ENCODE peak calls at places on chromosomes 7 and 10, in six cellular contexts. U is H1, M is A549, N is uterus, D is sigmoid colon, L is prostate gland. O is an unnamed sample.

GRCh38 chr7:135888740-135889139 is 88.4 kb downstream of the MTPN start:
- DNase-seq in N (no peak), L (no peak), D (no peak), U (no peak), M (no peak), O (no peak)

GRCh38 chr10:104642001-104642270 is 846 bp downstream of the SORCS3 start:
- DNase-seq in L (no peak), N (no peak), U (no peak), M (no peak), D (no peak), O (no peak)

GRCh38 chr7:90298145-90299038 is 22.7 kb downstream of the FAM237B start:
- DNase-seq in N (no peak), M (peak), D (no peak), U (no peak), L (no peak), O (no peak)

GRCh38 chr10:123007558-123008378 is 827 bp downstream of the IKZF5 start:
- DNase-seq in U (no peak), L (peak), N (peak), D (peak), M (peak), O (peak)

GRCh38 chr7:155665957-155666287 is 21.5 kb downstream of the RBM33 start:
- DNase-seq in M (peak), U (no peak), N (no peak), D (no peak), L (no peak), O (no peak)

GRCh38 chr7:41810258-41810576 is 107.3 kb upstream of the INHBA start:
- DNase-seq in M (no peak), N (no peak), D (no peak), U (no peak), L (no peak), O (no peak)

GRCh38 chr10:24485299-24485698 is 238.4 kb downstream of the ARHGAP21 start:
- DNase-seq in U (no peak), L (no peak), N (no peak), D (no peak), M (no peak), O (no peak)

GRCh38 chr7:107860981-107861652 is 29.9 kb upstream of the DLD start:
- DNase-seq in D (no peak), M (no peak), N (no peak), U (no peak), L (no peak), O (no peak)

GRCh38 chr7:63039882-63040281 is 958.8 kb upstream of the ZNF722 start:
- DNase-seq in D (no peak), L (no peak), N (no peak), U (no peak), M (no peak), O (no peak)

GRCh38 chr10:110618206-110618605 is 25.9 kb upstream of the RBM20 start:
- DNase-seq in D (no peak), U (no peak), N (no peak), M (no peak), L (no peak), O (no peak)

GRCh38 chr10:87054373-87055295 is 34.5 kb downstream of the FAM25A start:
- DNase-seq in N (no peak), L (no peak), M (no peak), U (no peak), D (no peak), O (no peak)

GRCh38 chr10:36388162-36388561 is 737.2 kb upstream of the ANKRD30A start:
- DNase-seq in M (no peak), D (no peak), U (no peak), N (no peak), L (no peak), O (no peak)

GRCh38 chr10:71033396-71033980 is 145.1 kb upstream of the PCBD1 start:
- DNase-seq in L (no peak), D (peak), N (no peak), U (no peak), M (no peak), O (no peak)

GRCh38 chr10:72184156-72184555 is 31.7 kb upstream of the ANAPC16 start:
- DNase-seq in D (no peak), U (no peak), M (no peak), N (no peak), L (no peak), O (no peak)

GRCh38 chr10:3563298-3563697 is 221.7 kb downstream of the KLF6 start:
- DNase-seq in N (no peak), L (no peak), U (no peak), D (no peak), M (no peak), O (no peak)

GRCh38 chr7:16034353-16034752 is 347.9 kb upstream of the MEOX2 start:
- DNase-seq in L (no peak), N (no peak), D (no peak), U (no peak), M (no peak), O (no peak)

GRCh38 chr10:128868481-128868880 is 598.6 kb upstream of the MGMT start:
- DNase-seq in L (peak), M (no peak), D (no peak), U (peak), N (no peak), O (no peak)

GRCh38 chr7:30206466-30206865 is 71.7 kb downstream of the MTURN start:
- DNase-seq in U (no peak), N (no peak), D (no peak), L (no peak), M (peak), O (no peak)

GRCh38 chr7:74203157-74203556 is 6.6 kb upstream of the LAT2 start:
- DNase-seq in M (peak), U (no peak), N (no peak), D (peak), L (peak), O (peak)

GRCh38 chr7:132251327-132251659 is 325.0 kb downstream of the PLXNA4 start:
- DNase-seq in U (no peak), M (peak), N (no peak), L (peak), D (peak), O (peak)

GRCh38 chr7:94374231-94374630 is 20.5 kb upstream of the COL1A2 start:
- DNase-seq in M (no peak), L (no peak), U (no peak), N (peak), D (peak), O (peak)

GRCh38 chr7:140586517-140586916 is 54.1 kb downstream of the DENND2A start:
- DNase-seq in L (no peak), N (no peak), M (no peak), U (no peak), D (no peak), O (no peak)

GRCh38 chr7:29146082-29146706 is at the start of gene CPVL:
- DNase-seq in N (peak), U (peak), D (peak), L (peak), M (no peak), O (peak)

GRCh38 chr10:72692897-72693598 is 1.1 kb downstream of the MCU start:
- DNase-seq in L (no peak), U (peak), M (no peak), D (no peak), N (no peak), O (peak)

DNA sequence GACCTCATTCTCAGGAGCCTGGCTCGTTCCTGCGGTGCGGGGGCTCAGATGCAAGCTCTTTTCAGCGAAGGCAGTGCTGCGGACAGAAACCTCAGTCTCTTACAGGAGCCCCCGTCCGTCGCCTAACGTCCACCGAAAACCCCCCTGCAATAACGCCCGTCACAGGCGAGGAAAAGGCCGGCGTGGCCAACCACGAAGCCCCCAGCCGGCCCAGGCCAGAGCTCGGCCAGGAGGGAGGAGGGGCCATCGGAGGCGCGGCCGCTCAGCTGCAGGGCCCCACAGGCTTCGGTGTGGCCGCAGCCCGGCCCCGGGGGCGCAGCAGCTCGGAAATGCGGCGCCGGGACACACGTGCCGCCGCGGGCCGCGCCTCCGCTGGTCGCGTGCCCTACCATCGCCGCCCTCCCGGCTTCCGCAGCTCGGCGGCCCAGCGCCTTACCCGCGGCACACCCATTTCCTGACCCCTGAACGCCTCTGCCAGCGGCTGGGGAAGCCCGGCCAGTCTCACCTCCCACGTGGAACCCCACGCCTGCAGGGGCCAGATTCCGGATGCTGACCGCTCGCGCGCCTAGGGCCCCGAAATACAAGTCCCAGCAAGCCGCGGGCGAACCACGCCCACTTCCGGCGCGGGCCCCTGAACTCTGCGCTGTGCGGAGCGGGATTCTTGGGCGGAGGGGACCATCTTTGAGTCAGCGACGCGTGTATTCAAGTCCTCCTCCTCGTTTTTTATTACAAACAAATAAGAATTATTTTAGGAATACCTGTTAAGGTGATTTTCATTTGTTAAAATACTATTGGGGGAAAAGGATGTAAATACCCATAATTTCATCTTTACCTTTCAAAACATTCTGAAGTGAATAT is at the start of gene ZNF239:
- DNase-seq in U (peak), L (peak), D (peak), M (peak), N (peak), O (peak)
- H3K4me3 ChIP-seq in U (peak), L (peak), D (peak), M (peak), N (peak), O (peak)

DNA sequence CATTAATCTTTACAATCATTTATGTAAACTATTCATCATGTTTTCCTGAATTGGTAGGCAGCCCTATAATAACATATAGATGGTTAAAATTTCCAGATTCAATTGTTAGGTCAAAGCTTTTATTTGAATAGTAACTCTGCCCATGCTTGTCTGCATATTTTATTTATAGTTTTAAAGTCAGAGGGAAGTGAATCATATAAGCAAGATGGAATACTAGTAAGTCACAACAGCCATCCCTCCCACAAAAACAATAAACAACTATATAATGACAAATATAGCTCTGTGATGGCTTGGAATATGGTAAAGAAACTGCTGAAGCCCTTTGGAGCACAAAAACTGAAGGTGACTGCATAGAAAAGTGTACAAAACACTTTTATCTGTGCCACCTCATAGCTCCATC is 156.3 kb upstream of the TMEM106B start:
- DNase-seq in D (no peak), M (no peak), N (no peak), U (no peak), L (no peak), O (no peak)
- TF ChIP-seq POLR2A in D (no peak), M (no peak), N (no peak), U (no peak), L (no peak), O (no peak)

GRCh38 chr7:12524794-12525386 is 45.6 kb upstream of the SCIN start:
- DNase-seq in M (peak), N (no peak), L (no peak), D (no peak), U (no peak), O (no peak)

GRCh38 chr7:12519682-12520009 is 50.9 kb upstream of the SCIN start:
- DNase-seq in U (no peak), M (no peak), D (no peak), L (no peak), N (no peak), O (no peak)

GRCh38 chr7:12517451-12517850 is 53.1 kb upstream of the SCIN start:
- DNase-seq in D (no peak), L (no peak), N (no peak), U (no peak), M (no peak), O (no peak)

GRCh38 chr7:12518920-12519681 is 51.4 kb upstream of the SCIN start:
- DNase-seq in D (no peak), N (no peak), M (peak), L (no peak), U (peak), O (no peak)
- H3K4me3 ChIP-seq in D (no peak), N (no peak), M (no peak), L (no peak), U (no peak), O (no peak)

DNA sequence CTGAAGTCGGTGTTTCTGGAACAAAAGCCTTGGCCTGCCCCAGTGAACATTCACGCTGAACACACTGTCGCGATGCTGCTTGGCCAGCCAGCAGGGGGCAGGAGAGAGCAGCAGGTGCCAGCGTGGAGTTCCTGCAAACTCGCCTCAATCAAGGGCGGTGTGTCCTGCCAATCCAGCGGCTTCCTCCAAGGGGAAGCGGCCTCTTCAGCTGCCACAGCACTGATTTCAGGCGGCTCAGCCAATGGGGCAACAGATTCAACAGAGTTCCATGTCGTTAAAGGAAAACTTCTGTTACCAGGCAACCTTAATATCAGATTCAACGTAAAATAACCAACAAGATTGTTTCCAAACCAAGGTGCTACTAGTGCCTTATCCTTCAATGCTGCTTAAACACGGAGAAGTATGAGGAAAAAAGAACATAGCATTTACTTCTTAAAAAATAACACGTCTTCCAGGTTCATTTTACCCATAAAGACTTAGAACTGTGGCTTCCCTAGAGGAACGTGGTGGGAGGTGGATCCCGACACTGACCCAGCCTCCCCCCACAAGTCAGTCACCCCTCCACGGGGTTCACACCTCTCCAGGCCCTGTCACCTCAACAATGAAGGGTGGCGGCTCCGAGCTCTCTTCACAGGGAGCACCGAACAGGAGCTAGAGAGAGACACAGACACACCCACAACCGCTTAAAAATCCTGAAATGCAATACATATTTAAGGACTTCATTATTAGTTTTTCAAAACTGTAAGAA is 178.2 kb downstream of the DIP2C start:
- DNase-seq in N (peak), U (peak), D (peak), L (peak), M (peak), O (peak)
- TF ChIP-seq POLR2A in N (peak), U (no peak), D (no peak), L (no peak), M (no peak), O (no peak)

DNA sequence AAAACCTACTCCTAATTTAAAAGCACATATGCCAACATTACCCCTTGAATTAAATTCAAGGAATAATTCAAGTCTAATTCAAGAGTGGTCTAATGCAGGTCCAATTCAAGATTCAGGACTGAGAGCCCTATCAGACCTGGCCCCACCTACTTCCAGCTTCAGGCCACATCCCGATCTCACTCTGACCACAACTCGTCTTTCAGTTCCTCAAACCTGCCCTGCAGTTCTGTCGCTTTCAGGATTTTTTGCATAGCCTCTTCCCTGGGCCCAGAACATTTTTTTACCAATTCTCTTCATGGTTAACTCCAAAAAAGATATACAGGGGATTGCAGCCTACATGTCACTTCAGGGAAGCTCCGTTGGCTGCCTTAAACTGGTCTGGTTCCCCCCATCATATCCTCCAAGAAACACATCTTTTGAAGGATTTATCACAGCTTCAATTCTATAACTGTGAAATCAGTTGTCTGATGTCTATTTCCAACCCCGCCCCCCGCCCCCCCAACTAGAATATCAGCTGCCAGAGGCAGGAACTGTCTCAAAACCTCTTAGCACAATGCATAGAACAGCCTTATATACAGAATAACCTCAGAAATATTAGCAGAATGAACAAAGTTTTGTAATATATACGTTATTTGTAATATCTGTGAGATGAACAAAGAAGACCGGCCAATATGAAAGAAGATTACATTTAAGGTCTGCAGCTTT is 20.8 kb downstream of the CCDC6 start:
- DNase-seq in U (no peak), N (no peak), D (no peak), M (no peak), L (no peak), O (no peak)
- H3K4me3 ChIP-seq in U (no peak), N (no peak), D (no peak), M (no peak), L (no peak), O (no peak)

GRCh38 chr7:43179393-43179792 is 66.9 kb downstream of the HECW1 start:
- DNase-seq in D (no peak), U (no peak), L (no peak), N (no peak), M (no peak), O (no peak)
- TF ChIP-seq POLR2A in D (no peak), U (no peak), L (no peak), N (no peak), M (no peak), O (no peak)

DNA sequence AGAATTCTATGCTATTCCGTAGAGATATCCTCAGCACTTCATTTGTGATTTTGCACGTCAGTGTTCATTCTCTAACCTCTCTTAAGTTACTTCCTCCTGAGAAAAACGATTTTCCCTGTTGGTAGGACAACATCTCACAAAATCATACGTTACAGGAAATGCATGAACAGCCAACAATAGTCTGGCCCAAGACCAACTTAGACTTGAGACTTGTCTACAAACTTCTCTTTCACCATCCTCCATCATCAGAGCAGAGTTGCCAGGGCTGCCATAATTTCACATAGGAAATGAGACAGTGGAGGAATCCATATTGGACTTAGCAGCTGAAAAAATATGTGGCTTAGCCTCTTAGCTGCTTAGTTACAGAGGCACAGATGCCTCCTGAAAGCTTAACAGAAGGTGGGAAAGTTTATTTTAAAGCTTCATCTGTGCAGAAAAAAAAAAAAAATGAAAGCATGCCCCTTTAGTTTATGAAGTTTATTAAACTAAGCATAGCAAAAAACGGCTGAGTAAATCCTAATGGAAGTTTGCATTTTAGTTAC is 222.5 kb upstream of the CACNA2D1 start:
- DNase-seq in M (no peak), L (no peak), N (no peak), U (no peak), D (no peak), O (no peak)
- H3K4me3 ChIP-seq in M (no peak), L (no peak), N (no peak), U (no peak), D (no peak), O (no peak)

DNA sequence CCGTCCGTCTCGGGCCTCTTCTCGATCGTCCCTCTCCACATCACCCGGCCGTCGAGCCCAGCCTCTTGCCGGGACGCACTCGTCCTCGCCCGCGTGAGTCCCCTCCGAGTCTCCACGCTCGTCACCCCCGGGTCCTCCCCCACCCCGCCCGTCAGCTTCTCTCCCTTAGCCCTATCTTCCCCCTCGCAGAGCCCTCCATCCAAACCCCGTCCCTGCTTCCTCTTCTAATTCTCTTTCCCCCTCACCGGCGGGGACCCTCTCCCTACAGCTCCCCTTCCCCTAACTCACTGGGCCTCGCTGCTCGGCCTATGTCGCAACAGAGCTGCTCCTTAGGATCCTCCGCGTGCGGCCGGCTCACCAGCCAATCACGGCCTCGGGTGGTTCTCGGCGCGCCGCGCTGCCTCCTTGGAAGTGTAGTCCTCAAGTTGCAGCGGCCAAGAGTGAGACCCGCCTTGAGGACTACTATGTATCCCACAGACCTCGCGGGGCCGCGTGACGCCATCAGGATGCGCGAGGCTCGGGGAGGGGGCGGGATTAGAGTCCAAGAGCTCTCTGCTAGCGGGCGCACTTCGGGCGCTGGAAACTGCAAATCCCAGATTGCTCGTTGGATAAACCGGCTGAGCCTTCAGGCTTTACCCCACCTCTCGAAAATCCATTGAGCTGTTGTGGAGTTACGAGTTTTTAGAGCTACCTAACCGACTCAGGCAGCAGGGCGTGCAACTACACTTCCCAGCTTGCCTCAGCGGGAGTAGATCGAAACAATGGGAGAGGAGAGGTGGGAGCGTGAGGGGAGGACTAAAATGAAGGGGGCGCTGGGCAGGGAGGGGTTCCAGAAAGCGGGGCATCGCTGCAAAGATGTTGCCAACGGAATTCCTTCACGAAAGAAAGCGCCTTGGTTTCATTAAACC is at the start of gene ABCF2:
- DNase-seq in N (peak), L (peak), M (peak), U (peak), D (peak), O (peak)
- TF ChIP-seq POLR2A in N (peak), L (no peak), M (peak), U (peak), D (peak), O (no peak)

GRCh38 chr10:62050941-62051433 is 149.5 kb downstream of the ARID5B start:
- DNase-seq in L (peak), D (no peak), U (no peak), N (peak), M (peak), O (peak)
- H3K4me3 ChIP-seq in L (peak), D (peak), U (no peak), N (peak), M (peak), O (peak)

O was measured in testis.